ENCODE peak calls at places on chromosomes 6 and 20, in nine cellular contexts. I, H, Q, B, R, A, F, D and C are unnamed samples.

GRCh38 chr20:34915749-34916455 is 39.5 kb downstream of the ACSS2 start:
- DNase-seq in I (no peak), H (no peak), Q (no peak), B (no peak), R (no peak), A (no peak), F (no peak), D (no peak), C (no peak)

GRCh38 chr6:30770164-30770563 is 25.8 kb upstream of the IER3 start:
- DNase-seq in I (no peak), H (no peak), Q (no peak), B (no peak), R (no peak), A (no peak), F (no peak), D (no peak), C (no peak)

GRCh38 chr6:136161950-136162349 is 88.2 kb downstream of the MTFR2 start:
- DNase-seq in I (no peak), H (no peak), Q (no peak), B (no peak), R (no peak), A (no peak), F (no peak), D (no peak), C (peak)

GRCh38 chr6:107032051-107032450 is 4.1 kb downstream of the MTRES1 start:
- DNase-seq in I (no peak), H (no peak), Q (no peak), B (no peak), R (no peak), A (no peak), F (no peak), D (no peak), C (no peak)

GRCh38 chr6:142893088-142893487 is 51.9 kb downstream of the HIVEP2 start:
- DNase-seq in I (no peak), H (no peak), Q (no peak), B (no peak), R (no peak), A (no peak), F (no peak), D (no peak), C (no peak)

GRCh38 chr6:5044866-5045265 is 40.3 kb upstream of the PPP1R3G start:
- DNase-seq in I (no peak), H (no peak), Q (no peak), B (no peak), R (no peak), A (peak), F (no peak), D (no peak), C (no peak)

GRCh38 chr6:143241110-143241509 is 180.4 kb downstream of the AIG1 start:
- DNase-seq in I (no peak), H (no peak), Q (no peak), B (no peak), R (no peak), A (no peak), F (no peak), D (no peak), C (peak)

GRCh38 chr6:92281571-92282076 is 1137.7 kb downstream of the EPHA7 start:
- DNase-seq in I (no peak), H (no peak), Q (no peak), B (no peak), R (no peak), A (no peak), F (no peak), D (no peak), C (no peak)

GRCh38 chr20:11180186-11180585 is 506.4 kb upstream of the JAG1 start:
- DNase-seq in I (no peak), H (no peak), Q (no peak), B (no peak), R (no peak), A (no peak), F (no peak), D (no peak), C (no peak)

GRCh38 chr20:63050406-63050805 is 43.6 kb upstream of the BHLHE23 start:
- DNase-seq in I (no peak), H (no peak), Q (no peak), B (no peak), R (no peak), A (no peak), F (no peak), D (no peak), C (no peak)